ENCODE peak calls at places on chromosomes 3 and 15, in five cellular contexts. One of them, this sample, is unnamed.

GRCh38 chr15:63928185-63928852 is 94.6 kb upstream of the HERC1 start:
- DNase-seq in HEK293T: no peak
- DNase-seq in amniotic stem cell: no peak
- DNase-seq in endodermal cell: no peak
- DNase-seq in activated T-helper 1 cell treated with Interleukin-2 at 50 U/mL for 16 hours: no peak
- DNase-seq in this sample: no peak

GRCh38 chr3:138451595-138452162 is 17.3 kb downstream of the ESYT3 start:
- DNase-seq in amniotic stem cell: no peak
- DNase-seq in HEK293T: no peak
- DNase-seq in activated T-helper 1 cell treated with Interleukin-2 at 50 U/mL for 16 hours: no peak
- DNase-seq in endodermal cell: peak
- DNase-seq in this sample: no peak

GRCh38 chr3:184635126-184635525 is 73.5 kb downstream of the EPHB3 start:
- DNase-seq in endodermal cell: no peak
- DNase-seq in HEK293T: no peak
- DNase-seq in activated T-helper 1 cell treated with Interleukin-2 at 50 U/mL for 16 hours: no peak
- DNase-seq in amniotic stem cell: no peak
- DNase-seq in this sample: no peak

GRCh38 chr3:71784914-71785593 is at the start of gene PROK2:
- DNase-seq in endodermal cell: peak
- DNase-seq in activated T-helper 1 cell treated with Interleukin-2 at 50 U/mL for 16 hours: no peak
- DNase-seq in HEK293T: peak
- DNase-seq in amniotic stem cell: no peak
- DNase-seq in this sample: peak

GRCh38 chr15:70486451-70487379 is 276.6 kb downstream of the UACA start:
- DNase-seq in HEK293T: no peak
- DNase-seq in endodermal cell: no peak
- DNase-seq in amniotic stem cell: no peak
- DNase-seq in activated T-helper 1 cell treated with Interleukin-2 at 50 U/mL for 16 hours: peak
- DNase-seq in this sample: no peak

GRCh38 chr3:124396397-124396796 is 333.9 kb upstream of the UMPS start:
- DNase-seq in amniotic stem cell: no peak
- DNase-seq in endodermal cell: no peak
- DNase-seq in activated T-helper 1 cell treated with Interleukin-2 at 50 U/mL for 16 hours: no peak
- DNase-seq in HEK293T: no peak
- DNase-seq in this sample: no peak

GRCh38 chr3:142796823-142797222 is 73.0 kb downstream of the TRPC1 start:
- DNase-seq in endodermal cell: no peak
- DNase-seq in HEK293T: no peak
- DNase-seq in amniotic stem cell: no peak
- DNase-seq in activated T-helper 1 cell treated with Interleukin-2 at 50 U/mL for 16 hours: no peak
- DNase-seq in this sample: no peak

GRCh38 chr3:175386630-175387029 is 527.5 kb downstream of the NAALADL2 start:
- DNase-seq in endodermal cell: no peak
- DNase-seq in amniotic stem cell: peak
- DNase-seq in HEK293T: no peak
- DNase-seq in activated T-helper 1 cell treated with Interleukin-2 at 50 U/mL for 16 hours: no peak
- DNase-seq in this sample: no peak

GRCh38 chr3:119716998-119717397 is 14.2 kb downstream of the CFAP91 start:
- DNase-seq in HEK293T: no peak
- DNase-seq in activated T-helper 1 cell treated with Interleukin-2 at 50 U/mL for 16 hours: no peak
- DNase-seq in amniotic stem cell: no peak
- DNase-seq in endodermal cell: no peak
- DNase-seq in this sample: no peak

GRCh38 chr3:128760027-128760426 is 34.0 kb downstream of the RAB7A start:
- DNase-seq in HEK293T: no peak
- DNase-seq in amniotic stem cell: no peak
- DNase-seq in activated T-helper 1 cell treated with Interleukin-2 at 50 U/mL for 16 hours: no peak
- DNase-seq in endodermal cell: no peak
- DNase-seq in this sample: no peak

GRCh38 chr3:195100903-195101591 is 169.9 kb downstream of the XXYLT1 start:
- DNase-seq in endodermal cell: no peak
- DNase-seq in amniotic stem cell: no peak
- DNase-seq in activated T-helper 1 cell treated with Interleukin-2 at 50 U/mL for 16 hours: no peak
- DNase-seq in HEK293T: no peak
- DNase-seq in this sample: no peak

GRCh38 chr3:151330374-151330773 is 1.0 kb upstream of the P2RY13 start:
- DNase-seq in amniotic stem cell: no peak
- DNase-seq in activated T-helper 1 cell treated with Interleukin-2 at 50 U/mL for 16 hours: no peak
- DNase-seq in HEK293T: no peak
- DNase-seq in endodermal cell: no peak
- DNase-seq in this sample: no peak

GRCh38 chr3:14377838-14378169 is 24.6 kb upstream of the SLC6A6 start:
- DNase-seq in endodermal cell: no peak
- DNase-seq in activated T-helper 1 cell treated with Interleukin-2 at 50 U/mL for 16 hours: no peak
- DNase-seq in amniotic stem cell: no peak
- DNase-seq in HEK293T: no peak
- DNase-seq in this sample: no peak

GRCh38 chr3:149936812-149937230 is 33.9 kb downstream of the PFN2 start:
- DNase-seq in HEK293T: peak
- DNase-seq in endodermal cell: peak
- DNase-seq in activated T-helper 1 cell treated with Interleukin-2 at 50 U/mL for 16 hours: peak
- DNase-seq in amniotic stem cell: no peak
- DNase-seq in this sample: no peak

This sample was measured in esophagus muscularis mucosa.